ENCODE peak calls at places on chromosomes 1 and 21, in five cellular contexts. M is Panc1, X is HCT116, H is H1, I is transverse colon. S is an unnamed sample.

GRCh38 chr1:109632671-109633346 is 13.2 kb downstream of the AMPD2 start:
- DNase-seq in I (peak), X (no peak), H (peak), M (no peak), S (peak)

GRCh38 chr1:107140703-107141490 is at the start of gene NTNG1:
- DNase-seq in X (no peak), I (no peak), M (no peak), H (peak), S (no peak)

GRCh38 chr21:33051925-33052324 is 18.0 kb upstream of the OLIG1 start:
- DNase-seq in H (no peak), M (no peak), I (no peak), X (no peak), S (no peak)

GRCh38 chr1:119815361-119815760 is 4.1 kb upstream of the REG4 start:
- DNase-seq in X (no peak), M (no peak), H (no peak), I (no peak), S (no peak)

GRCh38 chr1:48610628-48611542 is 138.9 kb upstream of the SPATA6 start:
- DNase-seq in X (no peak), M (no peak), I (no peak), H (no peak), S (peak)

GRCh38 chr1:110309768-110310167 is 29.4 kb upstream of the RBM15 start:
- DNase-seq in X (no peak), H (no peak), M (no peak), I (no peak), S (no peak)

GRCh38 chr1:245262876-245263625 is 108.3 kb downstream of the KIF26B start:
- DNase-seq in M (no peak), I (no peak), X (no peak), H (no peak), S (no peak)

GRCh38 chr1:6052543-6053205 is 7.0 kb downstream of the KCNAB2 start:
- DNase-seq in X (no peak), M (peak), H (peak), I (peak), S (peak)

GRCh38 chr1:168391759-168392681 is 111.3 kb downstream of the TBX19 start:
- DNase-seq in M (no peak), H (no peak), I (peak), X (no peak), S (peak)

GRCh38 chr1:211985556-211986264 is 49.6 kb downstream of the INTS7 start:
- DNase-seq in H (no peak), I (no peak), X (no peak), M (no peak), S (no peak)

GRCh38 chr21:25637846-25638245 is 1.2 kb upstream of the JAM2 start:
- DNase-seq in X (no peak), H (no peak), M (no peak), I (no peak), S (no peak)

GRCh38 chr1:43789604-43790288 is 82.4 kb downstream of the ST3GAL3 start:
- DNase-seq in I (no peak), H (no peak), M (no peak), X (no peak), S (no peak)

GRCh38 chr21:46178961-46179360 is 5.3 kb downstream of the SPATC1L start:
- DNase-seq in X (no peak), M (no peak), H (no peak), I (no peak), S (no peak)

GRCh38 chr1:172821609-172822274 is 162.8 kb downstream of the FASLG start:
- DNase-seq in M (no peak), I (no peak), H (no peak), X (no peak), S (no peak)

GRCh38 chr1:206497363-206497762 is 10.0 kb upstream of the RASSF5 start:
- DNase-seq in H (no peak), M (no peak), X (no peak), I (no peak), S (no peak)

GRCh38 chr21:42547001-42547905 is 33.6 kb downstream of the SLC37A1 start:
- DNase-seq in M (no peak), I (no peak), X (no peak), H (no peak), S (no peak)

GRCh38 chr1:98702976-98703375 is 41.5 kb downstream of the SNX7 start:
- DNase-seq in M (no peak), X (no peak), I (no peak), H (no peak), S (no peak)

GRCh38 chr21:43193651-43194302 is 25.0 kb downstream of the CRYAA start:
- DNase-seq in I (no peak), H (no peak), M (no peak), X (no peak), S (no peak)

GRCh38 chr1:23478896-23479790 is 4.8 kb downstream of the ASAP3 start:
- DNase-seq in X (no peak), I (peak), H (no peak), M (no peak), S (peak)

GRCh38 chr1:7247158-7247557 is 461.9 kb downstream of the CAMTA1 start:
- DNase-seq in H (no peak), M (no peak), I (no peak), X (no peak), S (no peak)

GRCh38 chr1:242847390-242847993 is 323.0 kb upstream of the PLD5 start:
- DNase-seq in X (no peak), I (no peak), H (no peak), M (no peak), S (no peak)

GRCh38 chr1:95223110-95223509 is 10.9 kb upstream of the RWDD3 start:
- DNase-seq in X (no peak), I (no peak), H (no peak), M (no peak), S (no peak)

GRCh38 chr21:45525153-45525909 is 16.9 kb downstream of the SLC19A1 start:
- DNase-seq in H (no peak), X (no peak), M (no peak), I (peak), S (peak)

DNA sequence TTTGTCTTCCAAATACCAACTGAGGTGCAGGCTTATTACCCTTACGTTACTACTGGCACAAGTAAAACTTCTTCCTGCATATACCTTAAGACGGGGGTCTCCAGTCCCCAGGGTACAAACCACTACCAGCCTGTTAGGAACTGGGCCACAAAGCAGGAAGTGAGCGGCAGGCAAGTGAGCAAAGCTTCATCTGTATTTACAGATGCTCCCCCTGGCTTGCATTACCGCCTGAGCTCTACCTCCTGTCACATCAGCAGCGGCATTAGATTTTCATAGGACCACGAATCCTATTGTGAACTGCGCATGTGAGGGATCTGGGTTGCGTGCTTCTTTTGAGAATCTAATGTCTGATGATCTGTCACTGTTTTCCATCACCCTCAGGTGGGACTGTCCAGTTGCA is 113.1 kb downstream of the SLC45A1 start:
- DNase-seq in I (no peak), M (no peak), X (no peak), H (no peak), S (no peak)
- TF ChIP-seq CTCF in I (no peak), M (no peak), X (peak), H (peak), S (no peak)

DNA sequence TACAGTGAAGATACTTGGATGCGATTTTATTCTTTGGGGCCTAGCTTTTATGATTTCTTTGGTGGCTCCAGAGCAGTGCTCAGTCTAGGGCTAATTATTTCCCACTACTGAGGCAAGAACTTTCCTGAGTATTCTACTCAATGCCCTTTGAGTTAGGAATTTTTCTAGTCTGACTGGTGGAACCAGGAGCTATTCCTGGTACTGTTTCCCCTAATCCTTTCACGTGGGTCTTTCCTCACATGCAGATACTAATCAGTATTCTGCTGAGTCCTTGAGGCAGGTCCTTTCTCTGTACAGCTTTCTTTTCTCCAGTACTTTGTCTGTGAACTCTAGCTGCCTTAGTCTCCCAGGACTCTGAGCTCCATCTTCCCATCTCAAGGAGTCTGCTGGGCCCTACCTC is 76.7 kb downstream of the TRIM11 start:
- DNase-seq in M (no peak), H (no peak), X (no peak), I (no peak), S (no peak)
- H3K4me3 ChIP-seq in M (no peak), H (no peak), X (no peak), I (no peak), S (no peak)

GRCh38 chr1:12541274-12542137 is 76.5 kb downstream of the DHRS3 start:
- DNase-seq in I (peak), M (no peak), X (no peak), H (no peak), S (no peak)
- TF ChIP-seq POLR2AphosphoS5 in I (no peak), M (no peak), X (no peak), H (no peak), S (no peak)

DNA sequence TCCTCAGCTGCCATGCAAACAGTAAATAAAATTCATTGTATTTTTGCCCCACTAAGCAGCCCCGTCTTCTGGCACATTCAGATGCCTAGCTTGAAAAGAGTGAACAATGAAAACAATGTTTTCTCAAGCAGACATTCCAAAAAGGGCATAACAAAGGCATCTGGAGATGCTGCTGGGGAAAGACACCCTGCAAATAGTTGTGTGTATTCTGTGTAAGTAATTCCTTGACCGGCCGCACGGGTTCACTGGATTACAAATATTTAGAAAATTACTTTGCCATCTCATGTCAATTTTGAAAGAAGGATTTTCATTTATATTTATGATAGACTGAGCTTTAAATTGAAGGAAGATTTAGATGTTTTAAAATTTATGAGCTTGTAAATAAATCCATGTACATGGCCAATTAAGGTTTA is 142.2 kb downstream of the SLC45A1 start:
- DNase-seq in H (no peak), X (no peak), M (no peak), I (no peak), S (no peak)
- TF ChIP-seq CTCF in H (no peak), X (no peak), M (no peak), I (peak), S (no peak)

GRCh38 chr1:154502066-154502741 is at the start of the genes SHE and TDRD10:
- DNase-seq in X (no peak), M (no peak), H (no peak), I (peak), S (no peak)
- H3K4me3 ChIP-seq in X (no peak), M (peak), H (peak), I (peak), S (peak)